ENCODE peak calls at places on chromosomes 11 and 22, in ten cellular contexts. B is mesenchymal stem cell, N is lower leg skin, Q is dorsolateral prefrontal cortex, O is AG09309, T is left ventricle myocardium inferior, E is mucosa of descending colon, X is IMR-90, J is tibial nerve, Y is PC-9. F is an unnamed sample.

GRCh38 chr11:130535530-130535929 is 87.1 kb downstream of the ADAMTS15 start:
- DNase-seq in B (no peak), N (no peak), Q (no peak), O (no peak), T (no peak), E (no peak), X (no peak), J (no peak), Y (no peak), F (no peak)

GRCh38 chr11:45815747-45816146 is 10.8 kb downstream of the SLC35C1 start:
- DNase-seq in B (peak), N (no peak), Q (no peak), O (no peak), T (no peak), E (no peak), X (peak), J (no peak), Y (peak), F (no peak)

GRCh38 chr11:111944651-111945051 is 7.5 kb downstream of the DIXDC1 start:
- DNase-seq in B (peak), N (no peak), Q (no peak), O (peak), T (no peak), E (no peak), X (peak), J (no peak), Y (peak), F (no peak)

GRCh38 chr22:26986051-26986881 is 328.9 kb downstream of the MIAT start:
- DNase-seq in B (no peak), N (no peak), Q (no peak), O (no peak), T (no peak), E (no peak), X (no peak), J (no peak), Y (no peak), F (no peak)

GRCh38 chr11:123413636-123414035 is 16.4 kb upstream of the GRAMD1B start:
- DNase-seq in B (peak), N (no peak), Q (no peak), O (no peak), T (no peak), E (no peak), X (peak), J (no peak), Y (peak), F (no peak)

GRCh38 chr11:129861702-129862107 is 33.7 kb downstream of the NFRKB start:
- DNase-seq in B (peak), N (peak), Q (no peak), O (peak), T (peak), E (peak), X (peak), J (peak), Y (peak), F (peak)

GRCh38 chr11:78076733-78077403 is 2.8 kb downstream of the NDUFC2 start:
- DNase-seq in B (no peak), N (no peak), Q (no peak), O (no peak), T (no peak), E (no peak), X (no peak), J (no peak), Y (no peak), F (no peak)

GRCh38 chr11:44694443-44694842 is 32.3 kb upstream of the TSPAN18 start:
- DNase-seq in B (no peak), N (no peak), Q (no peak), O (no peak), T (no peak), E (no peak), X (no peak), J (no peak), Y (no peak), F (no peak)

GRCh38 chr22:39935116-39935515 is 25.1 kb upstream of the TMA7B start:
- DNase-seq in B (no peak), N (no peak), Q (no peak), O (no peak), T (no peak), E (no peak), X (no peak), J (no peak), Y (no peak), F (no peak)

GRCh38 chr22:31230871-31231621 is 18.9 kb downstream of the LIMK2 start:
- DNase-seq in B (peak), N (peak), Q (peak), O (peak), T (no peak), E (no peak), X (peak), J (peak), Y (peak), F (peak)

GRCh38 chr11:57599381-57599780 is 1.9 kb downstream of the SERPING1 start:
- DNase-seq in B (peak), N (no peak), Q (no peak), O (no peak), T (no peak), E (no peak), X (no peak), J (no peak), Y (peak), F (no peak)

GRCh38 chr11:71363721-71364120 is 84.5 kb downstream of the DHCR7 start:
- DNase-seq in B (no peak), N (no peak), Q (no peak), O (no peak), T (no peak), E (no peak), X (no peak), J (no peak), Y (no peak), F (no peak)

GRCh38 chr22:22201185-22201924 is 43.2 kb upstream of the VPREB1 start:
- DNase-seq in B (peak), N (no peak), Q (no peak), O (no peak), T (peak), E (peak), X (peak), J (no peak), Y (no peak), F (no peak)

GRCh38 chr11:75279273-75279672 is 38.7 kb downstream of the TPBGL start:
- DNase-seq in B (no peak), N (no peak), Q (no peak), O (no peak), T (peak), E (no peak), X (peak), J (no peak), Y (no peak), F (no peak)

GRCh38 chr11:131109256-131109655 is 193.0 kb upstream of the SNX19 start:
- DNase-seq in B (peak), N (no peak), Q (no peak), O (peak), T (no peak), E (no peak), X (peak), J (no peak), Y (no peak), F (no peak)

GRCh38 chr22:17783317-17783716 is 9.0 kb upstream of the BID start:
- DNase-seq in B (no peak), N (no peak), Q (peak), O (no peak), T (no peak), E (no peak), X (no peak), J (no peak), Y (no peak), F (no peak)

GRCh38 chr11:114207096-114207495 is 89.1 kb upstream of the NNMT start:
- DNase-seq in B (no peak), N (no peak), Q (no peak), O (no peak), T (no peak), E (no peak), X (no peak), J (no peak), Y (no peak), F (no peak)

GRCh38 chr11:132648841-132649240 is 883.5 kb downstream of the OPCML start:
- DNase-seq in B (peak), N (no peak), Q (no peak), O (peak), T (no peak), E (no peak), X (peak), J (no peak), Y (no peak), F (no peak)

GRCh38 chr11:16982256-16982671 is 31.9 kb downstream of the PLEKHA7 start:
- DNase-seq in B (no peak), N (no peak), Q (no peak), O (no peak), T (no peak), E (no peak), X (no peak), J (no peak), Y (peak), F (no peak)

GRCh38 chr22:19507534-19507861 is 16.7 kb downstream of the CLDN5 start:
- DNase-seq in B (no peak), N (no peak), Q (no peak), O (no peak), T (no peak), E (no peak), X (no peak), J (no peak), Y (no peak), F (no peak)

GRCh38 chr11:71452354-71453020 is 516 bp upstream of the NADSYN1 start:
- DNase-seq in B (peak), N (no peak), Q (peak), O (peak), T (peak), E (peak), X (peak), J (no peak), Y (peak), F (peak)

GRCh38 chr11:78465169-78465942 is 47.7 kb upstream of the GAB2 start:
- DNase-seq in B (no peak), N (no peak), Q (no peak), O (no peak), T (no peak), E (peak), X (no peak), J (no peak), Y (no peak), F (no peak)

GRCh38 chr22:19903031-19903430 is 38.5 kb upstream of the COMT start:
- DNase-seq in B (no peak), N (no peak), Q (no peak), O (no peak), T (no peak), E (no peak), X (no peak), J (no peak), Y (no peak), F (no peak)

DNA sequence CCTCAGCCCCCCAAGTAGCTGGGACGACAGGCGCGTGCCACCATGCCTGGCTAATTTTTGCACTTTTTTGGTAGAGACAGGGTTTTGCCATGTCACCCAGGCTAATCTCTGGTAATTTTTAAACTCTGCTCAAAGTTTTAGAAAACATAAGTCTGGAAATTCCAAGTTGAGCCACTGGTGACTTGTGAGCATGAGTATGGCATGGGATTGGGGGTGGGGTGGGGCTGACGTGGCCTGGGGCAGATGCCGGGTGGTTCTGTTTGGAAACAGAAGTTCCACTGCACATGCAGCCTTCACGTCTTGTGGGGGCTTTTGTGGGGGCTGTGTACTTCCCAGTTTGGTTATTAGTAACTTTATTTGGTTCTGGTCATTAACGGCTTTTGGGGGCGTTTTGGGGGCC is 67.3 kb downstream of the PTPRJ start:
- DNase-seq in B (peak), N (no peak), Q (no peak), O (no peak), T (no peak), E (no peak), X (peak), J (no peak), Y (peak), F (no peak)
- H3K4me3 ChIP-seq in B (no peak), N (no peak), Q (no peak), O (no peak), T (no peak), E (no peak), X (no peak), J (no peak), Y (no peak), F (no peak)

GRCh38 chr22:50603511-50604255 is 3.1 kb downstream of the MAPK8IP2 start:
- DNase-seq in B (no peak), N (no peak), Q (no peak), O (no peak), T (no peak), E (peak), X (no peak), J (no peak), Y (no peak), F (no peak)
- H3K4me3 ChIP-seq in B (no peak), N (no peak), Q (no peak), O (no peak), T (no peak), E (no peak), X (no peak), J (no peak), Y (no peak), F (no peak)

DNA sequence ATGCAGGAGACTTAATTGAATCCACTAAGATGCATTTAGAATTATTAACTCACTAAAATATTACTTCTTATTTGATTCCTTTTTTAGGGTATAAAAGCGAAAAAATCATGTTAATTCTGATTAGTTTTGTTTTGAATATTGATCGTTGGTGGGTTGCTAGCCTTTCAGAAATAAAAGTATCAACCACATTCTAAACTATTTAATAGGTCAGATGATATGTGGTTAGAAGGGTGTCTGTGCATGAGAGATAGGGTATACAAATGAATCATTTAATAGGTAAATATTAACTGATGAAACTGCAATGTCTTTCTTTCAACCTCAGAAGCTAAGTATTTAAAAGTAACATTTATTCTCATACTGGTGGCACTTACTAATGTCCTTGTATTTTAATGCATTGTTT is 515.1 kb downstream of the CNTN5 start:
- DNase-seq in B (no peak), N (no peak), Q (no peak), O (no peak), T (no peak), E (no peak), X (no peak), J (no peak), Y (no peak), F (no peak)
- H3K4me3 ChIP-seq in B (no peak), N (no peak), Q (no peak), O (no peak), T (no peak), E (no peak), X (no peak), J (no peak), Y (no peak), F (no peak)

GRCh38 chr11:7890417-7891179 is 40.5 kb downstream of the OR10A6 start:
- DNase-seq in B (no peak), N (no peak), Q (no peak), O (no peak), T (no peak), E (no peak), X (no peak), J (no peak), Y (no peak), F (no peak)

GRCh38 chr11:7894251-7894650 is 36.8 kb downstream of the OR10A6 start:
- DNase-seq in B (no peak), N (no peak), Q (no peak), O (no peak), T (no peak), E (no peak), X (no peak), J (no peak), Y (no peak), F (peak)

GRCh38 chr11:7892751-7893356 is 38.2 kb downstream of the OR10A6 start:
- DNase-seq in B (peak), N (no peak), Q (no peak), O (no peak), T (no peak), E (no peak), X (peak), J (no peak), Y (peak), F (no peak)

GRCh38 chr11:7893792-7894191 is 37.3 kb downstream of the OR10A6 start:
- DNase-seq in B (no peak), N (no peak), Q (no peak), O (no peak), T (no peak), E (peak), X (no peak), J (no peak), Y (no peak), F (peak)

DNA sequence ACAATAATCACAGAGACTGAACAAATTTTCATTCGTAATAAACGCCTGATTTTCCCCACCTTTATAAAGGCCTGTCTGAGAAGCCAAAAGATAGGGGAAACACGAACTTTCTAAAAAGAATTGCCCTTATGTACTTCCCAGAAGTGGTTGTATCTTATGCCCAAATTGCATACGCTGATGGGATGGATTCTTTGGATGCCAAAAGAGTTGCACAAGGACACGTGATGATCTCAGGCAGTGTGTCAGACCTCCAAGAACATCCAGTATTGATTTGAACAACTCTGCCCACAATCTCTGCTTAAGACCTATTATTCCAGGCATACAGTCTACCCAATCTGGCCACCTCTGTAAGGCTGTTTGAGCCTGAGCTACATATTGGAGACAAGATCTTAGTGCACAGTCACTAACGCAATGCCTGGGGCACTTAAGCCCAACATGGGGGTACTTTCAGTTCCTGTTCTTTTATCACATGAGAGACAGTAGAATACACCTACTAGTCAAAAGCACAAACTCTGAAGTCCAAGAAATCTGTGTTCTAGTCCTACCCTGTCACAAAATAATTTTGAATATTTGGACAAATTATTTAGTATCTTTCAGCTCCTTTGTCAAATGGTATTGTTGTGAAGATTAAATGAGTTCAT is 38.9 kb downstream of the OR10A6 start:
- DNase-seq in B (peak), N (no peak), Q (no peak), O (peak), T (no peak), E (no peak), X (peak), J (no peak), Y (no peak), F (no peak)
- H3K4me3 ChIP-seq in B (peak), N (no peak), Q (no peak), O (no peak), T (no peak), E (no peak), X (no peak), J (no peak), Y (no peak), F (no peak)

DNA sequence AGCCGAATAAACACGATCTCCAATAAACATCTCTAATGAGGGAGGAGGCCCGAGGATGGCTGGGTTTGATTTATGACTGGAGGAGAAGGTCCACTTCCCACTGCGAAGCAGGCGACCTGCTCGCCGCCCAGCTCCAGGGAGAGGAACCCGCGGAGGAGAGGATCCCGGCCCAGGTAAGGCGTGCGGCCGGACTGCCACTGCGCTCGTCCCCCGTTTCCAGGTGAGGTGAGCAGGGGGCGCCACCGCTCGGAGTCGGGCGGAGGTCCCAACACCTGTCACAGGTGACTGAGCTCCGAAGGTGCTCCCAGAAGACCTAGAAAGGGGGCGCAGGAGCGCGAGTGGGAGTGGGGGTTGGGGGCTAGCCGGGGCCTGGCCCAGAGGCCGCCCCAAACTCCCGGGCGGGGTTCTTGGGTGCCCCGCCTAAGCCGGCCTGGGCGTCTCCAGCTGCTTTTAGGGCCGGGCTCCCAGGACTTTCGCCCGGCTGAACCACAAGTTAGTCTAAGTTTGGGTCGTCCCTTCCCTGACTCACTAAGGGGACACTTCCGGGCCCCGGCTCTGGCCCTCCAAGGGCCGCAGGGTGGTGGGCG is 5.4 kb upstream of the PAX6 start:
- DNase-seq in B (no peak), N (no peak), Q (no peak), O (no peak), T (no peak), E (peak), X (no peak), J (no peak), Y (no peak), F (peak)
- H3K4me3 ChIP-seq in B (no peak), N (no peak), Q (peak), O (no peak), T (peak), E (no peak), X (no peak), J (peak), Y (no peak), F (peak)

GRCh38 chr11:128422576-128423370 is 164.6 kb downstream of the ETS1 start:
- DNase-seq in B (no peak), N (no peak), Q (no peak), O (no peak), T (peak), E (peak), X (no peak), J (no peak), Y (no peak), F (no peak)
- H3K4me3 ChIP-seq in B (no peak), N (no peak), Q (no peak), O (no peak), T (no peak), E (no peak), X (no peak), J (no peak), Y (no peak), F (no peak)

GRCh38 chr11:102322560-102322959 is 5.3 kb downstream of the BIRC3 start:
- DNase-seq in B (no peak), N (no peak), Q (no peak), O (no peak), T (no peak), E (no peak), X (no peak), J (no peak), Y (no peak), F (no peak)
- H3K4me3 ChIP-seq in B (no peak), N (no peak), Q (no peak), O (no peak), T (no peak), E (no peak), X (no peak), J (no peak), Y (no peak), F (no peak)

F was measured in colonic mucosa.